ENCODE peak calls at places on chromosomes 3 and 15, in seven cellular contexts. E, J, K, I, C, W and A are unnamed samples.

GRCh38 chr15:85772668-85773067 is 22.1 kb downstream of the KLHL25 start:
- DNase-seq in C (no peak), K (no peak), J (no peak), W (no peak), I (no peak), E (peak), A (no peak)

GRCh38 chr15:91974321-91974720 is 120.8 kb downstream of the SLCO3A1 start:
- DNase-seq in J (no peak), E (no peak), C (no peak), K (no peak), I (no peak), W (no peak), A (no peak)

GRCh38 chr15:45684533-45684932 is 49.7 kb downstream of the SQOR start:
- DNase-seq in C (no peak), E (no peak), J (no peak), K (no peak), I (no peak), W (no peak), A (no peak)

GRCh38 chr3:125641901-125642300 is 46.6 kb upstream of the OSBPL11 start:
- DNase-seq in J (no peak), I (no peak), C (no peak), E (no peak), K (no peak), W (no peak), A (no peak)

GRCh38 chr15:75565062-75565970 is 13.8 kb downstream of the PTPN9 start:
- DNase-seq in J (peak), I (no peak), W (no peak), K (no peak), C (no peak), E (no peak), A (no peak)

GRCh38 chr3:107988464-107989156 is 102.2 kb downstream of the CD47 start:
- DNase-seq in E (no peak), J (peak), C (peak), K (no peak), I (no peak), W (peak), A (no peak)

GRCh38 chr15:100785181-100786138 is 94.2 kb upstream of the ALDH1A3 start:
- DNase-seq in C (peak), I (no peak), E (peak), K (no peak), W (no peak), J (no peak), A (no peak)

GRCh38 chr3:65936908-65937638 is 101.6 kb downstream of the MAGI1 start:
- DNase-seq in K (no peak), E (no peak), C (no peak), I (peak), J (no peak), W (no peak), A (no peak)

GRCh38 chr15:85837011-85837433 is 42.3 kb upstream of the KLHL25 start:
- DNase-seq in E (no peak), K (no peak), C (no peak), J (no peak), W (no peak), I (no peak), A (no peak)

GRCh38 chr15:26838742-26839460 is 28.0 kb upstream of the GABRA5 start:
- DNase-seq in E (no peak), W (no peak), I (peak), J (no peak), K (no peak), C (no peak), A (no peak)

DNA sequence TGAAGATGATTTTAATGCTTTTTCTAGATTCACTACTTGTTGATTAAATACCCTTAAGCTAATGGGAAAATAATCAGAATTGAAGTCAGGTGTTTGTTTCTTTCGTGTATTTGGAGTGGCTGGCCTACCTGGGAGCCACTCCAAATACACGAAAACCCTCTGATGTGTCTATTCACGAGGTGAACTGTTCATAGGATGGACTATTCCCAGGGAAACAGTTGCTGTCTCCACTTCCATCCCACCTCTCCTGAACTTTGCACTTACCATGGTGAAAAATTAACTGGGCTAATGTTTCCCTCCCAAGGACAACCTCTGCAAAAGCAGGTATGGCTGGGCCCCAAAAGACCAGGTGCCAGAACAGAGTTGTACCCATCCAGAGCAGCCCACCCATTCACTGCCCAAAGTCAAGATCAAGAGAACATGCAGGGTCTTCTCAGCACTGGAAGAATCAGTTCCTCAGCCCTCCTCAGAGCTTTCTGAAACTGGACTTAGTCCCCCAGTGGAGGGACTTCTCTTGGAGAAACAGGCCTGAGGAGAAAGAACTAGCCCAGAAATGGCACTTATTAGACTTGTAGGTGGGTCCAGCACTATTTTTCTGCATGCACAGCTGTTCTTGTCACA is 2.9 kb upstream of the SMAD3 start:
- DNase-seq in J (no peak), C (no peak), E (no peak), K (no peak), I (no peak), W (no peak), A (no peak)
- H3K27ac ChIP-seq in J (no peak), C (peak), E (no peak), K (no peak), I (no peak), W (no peak), A (no peak)

GRCh38 chr3:46087871-46088270 is 60.6 kb upstream of the XCR1 start:
- DNase-seq in E (no peak), C (no peak), I (no peak), K (no peak), W (no peak), J (peak), A (peak)

GRCh38 chr3:46089237-46090011 is 62.1 kb upstream of the XCR1 start:
- DNase-seq in K (peak), I (no peak), E (no peak), J (peak), W (no peak), C (no peak), A (peak)

GRCh38 chr3:46091046-46091445 is 63.8 kb upstream of the XCR1 start:
- DNase-seq in E (no peak), I (no peak), K (no peak), J (no peak), W (no peak), C (no peak), A (no peak)

GRCh38 chr3:46091971-46092703 is 64.9 kb upstream of the XCR1 start:
- DNase-seq in E (no peak), I (no peak), W (no peak), J (no peak), C (no peak), K (no peak), A (no peak)

GRCh38 chr3:46090161-46090591 is 62.9 kb upstream of the XCR1 start:
- DNase-seq in J (no peak), W (no peak), I (no peak), E (no peak), C (no peak), K (no peak), A (no peak)
- H3K27ac ChIP-seq in J (peak), W (no peak), I (no peak), E (no peak), C (no peak), K (no peak), A (no peak)

GRCh38 chr3:64163755-64164148 is 61.5 kb downstream of the PRICKLE2 start:
- DNase-seq in W (no peak), C (no peak), E (no peak), J (peak), K (no peak), I (no peak), A (no peak)
- H3K27ac ChIP-seq in W (no peak), C (no peak), E (peak), J (peak), K (no peak), I (no peak), A (no peak)

DNA sequence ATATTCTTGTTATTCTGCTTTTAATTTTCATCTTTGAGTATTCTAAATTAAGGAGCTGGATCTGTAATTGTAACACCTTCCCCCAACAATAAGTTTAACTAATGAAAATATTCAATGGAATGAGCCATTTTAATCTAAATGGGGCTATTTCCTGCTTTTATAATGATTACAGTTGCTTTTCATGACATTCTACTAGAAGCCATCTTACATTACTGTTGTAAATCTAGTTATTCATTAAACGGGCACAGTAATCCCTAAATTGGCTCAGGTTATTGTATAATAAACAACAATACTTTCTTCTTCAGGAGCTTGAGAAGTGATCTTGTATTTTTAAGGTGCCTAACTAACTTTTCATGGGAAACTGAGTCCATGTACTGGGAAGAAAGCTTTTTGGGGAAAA is 8.5 kb downstream of the FLNB start:
- DNase-seq in K (no peak), C (no peak), W (no peak), I (no peak), J (no peak), E (no peak), A (no peak)
- H3K27ac ChIP-seq in K (no peak), C (peak), W (no peak), I (no peak), J (no peak), E (no peak), A (no peak)

GRCh38 chr15:89019436-89019835 is 68.8 kb upstream of the ABHD2 start:
- DNase-seq in W (no peak), E (no peak), K (no peak), I (no peak), C (no peak), J (no peak), A (no peak)
- H3K27ac ChIP-seq in W (no peak), E (peak), K (no peak), I (no peak), C (no peak), J (no peak), A (no peak)

GRCh38 chr3:71226565-71227281 is 356.8 kb downstream of the FOXP1 start:
- DNase-seq in K (no peak), E (no peak), C (no peak), I (no peak), J (peak), W (peak), A (no peak)
- H3K27ac ChIP-seq in K (no peak), E (no peak), C (no peak), I (no peak), J (peak), W (peak), A (no peak)